ENCODE peak calls at places on chromosomes 11 and 22, in ten cellular contexts. One of them, this sample, is unnamed.

GRCh38 chr22:50657925-50658324 is 14.7 kb upstream of the SHANK3 start:
- DNase-seq in epithelial cell of proximal tubule: no peak
- DNase-seq in neural crest cell: no peak
- DNase-seq in naive B cell: no peak
- DNase-seq in stimulated activated CD4-positive, alpha-beta T cell treated with anti-CD3 and anti-CD28 coated beads, Interleukin-1b, Interleukin-23, amount 100 ng/mL, for 1 hour: no peak
- DNase-seq in tibial nerve: no peak
- DNase-seq in stimulated activated naive CD4-positive, alpha-beta T cell treated with Interleukin-2 at 50 U/mL for 16 hours: no peak
- DNase-seq in retinal pigment epithelial cell: no peak
- DNase-seq in germinal center: no peak
- DNase-seq in T-helper 9 cell: no peak
- DNase-seq in this sample: no peak

GRCh38 chr11:88431675-88432341 is 94.3 kb upstream of the CTSC start:
- DNase-seq in germinal center: no peak
- DNase-seq in stimulated activated CD4-positive, alpha-beta T cell treated with anti-CD3 and anti-CD28 coated beads, Interleukin-1b, Interleukin-23, amount 100 ng/mL, for 1 hour: no peak
- DNase-seq in stimulated activated naive CD4-positive, alpha-beta T cell treated with Interleukin-2 at 50 U/mL for 16 hours: no peak
- DNase-seq in retinal pigment epithelial cell: no peak
- DNase-seq in neural crest cell: no peak
- DNase-seq in naive B cell: no peak
- DNase-seq in T-helper 9 cell: no peak
- DNase-seq in tibial nerve: no peak
- DNase-seq in epithelial cell of proximal tubule: no peak
- DNase-seq in this sample: no peak

GRCh38 chr22:48644108-48644507 is 1183.6 kb downstream of the BRD1 start:
- DNase-seq in neural crest cell: no peak
- DNase-seq in tibial nerve: no peak
- DNase-seq in epithelial cell of proximal tubule: no peak
- DNase-seq in stimulated activated CD4-positive, alpha-beta T cell treated with anti-CD3 and anti-CD28 coated beads, Interleukin-1b, Interleukin-23, amount 100 ng/mL, for 1 hour: no peak
- DNase-seq in retinal pigment epithelial cell: no peak
- DNase-seq in naive B cell: no peak
- DNase-seq in germinal center: no peak
- DNase-seq in stimulated activated naive CD4-positive, alpha-beta T cell treated with Interleukin-2 at 50 U/mL for 16 hours: no peak
- DNase-seq in T-helper 9 cell: no peak
- DNase-seq in this sample: no peak

GRCh38 chr22:48782817-48783511 is 1044.7 kb downstream of the BRD1 start:
- DNase-seq in naive B cell: no peak
- DNase-seq in epithelial cell of proximal tubule: no peak
- DNase-seq in stimulated activated naive CD4-positive, alpha-beta T cell treated with Interleukin-2 at 50 U/mL for 16 hours: no peak
- DNase-seq in retinal pigment epithelial cell: no peak
- DNase-seq in T-helper 9 cell: no peak
- DNase-seq in stimulated activated CD4-positive, alpha-beta T cell treated with anti-CD3 and anti-CD28 coated beads, Interleukin-1b, Interleukin-23, amount 100 ng/mL, for 1 hour: no peak
- DNase-seq in germinal center: no peak
- DNase-seq in neural crest cell: peak
- DNase-seq in tibial nerve: no peak
- DNase-seq in this sample: no peak

GRCh38 chr11:118604566-118604965 is 2.8 kb upstream of the PHLDB1 start:
- DNase-seq in tibial nerve: no peak
- DNase-seq in T-helper 9 cell: no peak
- DNase-seq in naive B cell: no peak
- DNase-seq in stimulated activated naive CD4-positive, alpha-beta T cell treated with Interleukin-2 at 50 U/mL for 16 hours: no peak
- DNase-seq in stimulated activated CD4-positive, alpha-beta T cell treated with anti-CD3 and anti-CD28 coated beads, Interleukin-1b, Interleukin-23, amount 100 ng/mL, for 1 hour: no peak
- DNase-seq in epithelial cell of proximal tubule: no peak
- DNase-seq in neural crest cell: no peak
- DNase-seq in retinal pigment epithelial cell: no peak
- DNase-seq in germinal center: no peak
- DNase-seq in this sample: no peak

GRCh38 chr11:22807855-22808558 is 21.6 kb downstream of the SVIP start:
- DNase-seq in retinal pigment epithelial cell: no peak
- DNase-seq in stimulated activated naive CD4-positive, alpha-beta T cell treated with Interleukin-2 at 50 U/mL for 16 hours: no peak
- DNase-seq in tibial nerve: no peak
- DNase-seq in germinal center: peak
- DNase-seq in stimulated activated CD4-positive, alpha-beta T cell treated with anti-CD3 and anti-CD28 coated beads, Interleukin-1b, Interleukin-23, amount 100 ng/mL, for 1 hour: no peak
- DNase-seq in T-helper 9 cell: no peak
- DNase-seq in naive B cell: no peak
- DNase-seq in epithelial cell of proximal tubule: no peak
- DNase-seq in neural crest cell: no peak
- DNase-seq in this sample: no peak

GRCh38 chr11:78244080-78244479 is 55.4 kb downstream of the USP35 start:
- DNase-seq in tibial nerve: no peak
- DNase-seq in germinal center: no peak
- DNase-seq in naive B cell: no peak
- DNase-seq in retinal pigment epithelial cell: no peak
- DNase-seq in stimulated activated CD4-positive, alpha-beta T cell treated with anti-CD3 and anti-CD28 coated beads, Interleukin-1b, Interleukin-23, amount 100 ng/mL, for 1 hour: no peak
- DNase-seq in T-helper 9 cell: no peak
- DNase-seq in epithelial cell of proximal tubule: no peak
- DNase-seq in neural crest cell: no peak
- DNase-seq in stimulated activated naive CD4-positive, alpha-beta T cell treated with Interleukin-2 at 50 U/mL for 16 hours: no peak
- DNase-seq in this sample: no peak

GRCh38 chr11:1640076-1640946 is 10.7 kb downstream of the KRTAP5-5 start:
- DNase-seq in naive B cell: no peak
- DNase-seq in tibial nerve: no peak
- DNase-seq in retinal pigment epithelial cell: no peak
- DNase-seq in neural crest cell: peak
- DNase-seq in stimulated activated CD4-positive, alpha-beta T cell treated with anti-CD3 and anti-CD28 coated beads, Interleukin-1b, Interleukin-23, amount 100 ng/mL, for 1 hour: peak
- DNase-seq in stimulated activated naive CD4-positive, alpha-beta T cell treated with Interleukin-2 at 50 U/mL for 16 hours: peak
- DNase-seq in epithelial cell of proximal tubule: no peak
- DNase-seq in germinal center: peak
- DNase-seq in T-helper 9 cell: peak
- DNase-seq in this sample: peak

GRCh38 chr11:36333897-36334296 is 37.8 kb downstream of the PRR5L start:
- DNase-seq in neural crest cell: no peak
- DNase-seq in stimulated activated CD4-positive, alpha-beta T cell treated with anti-CD3 and anti-CD28 coated beads, Interleukin-1b, Interleukin-23, amount 100 ng/mL, for 1 hour: no peak
- DNase-seq in naive B cell: no peak
- DNase-seq in germinal center: peak
- DNase-seq in retinal pigment epithelial cell: no peak
- DNase-seq in tibial nerve: no peak
- DNase-seq in epithelial cell of proximal tubule: no peak
- DNase-seq in stimulated activated naive CD4-positive, alpha-beta T cell treated with Interleukin-2 at 50 U/mL for 16 hours: no peak
- DNase-seq in T-helper 9 cell: no peak
- DNase-seq in this sample: no peak

GRCh38 chr11:83007909-83008580 is 63.7 kb downstream of the RAB30 start:
- DNase-seq in naive B cell: no peak
- DNase-seq in germinal center: no peak
- DNase-seq in stimulated activated naive CD4-positive, alpha-beta T cell treated with Interleukin-2 at 50 U/mL for 16 hours: no peak
- DNase-seq in T-helper 9 cell: no peak
- DNase-seq in stimulated activated CD4-positive, alpha-beta T cell treated with anti-CD3 and anti-CD28 coated beads, Interleukin-1b, Interleukin-23, amount 100 ng/mL, for 1 hour: no peak
- DNase-seq in neural crest cell: peak
- DNase-seq in retinal pigment epithelial cell: peak
- DNase-seq in epithelial cell of proximal tubule: no peak
- DNase-seq in tibial nerve: no peak
- DNase-seq in this sample: no peak

GRCh38 chr11:132402056-132402684 is 1031.8 kb downstream of the NTM start:
- DNase-seq in retinal pigment epithelial cell: no peak
- DNase-seq in stimulated activated CD4-positive, alpha-beta T cell treated with anti-CD3 and anti-CD28 coated beads, Interleukin-1b, Interleukin-23, amount 100 ng/mL, for 1 hour: no peak
- DNase-seq in naive B cell: no peak
- DNase-seq in tibial nerve: no peak
- DNase-seq in stimulated activated naive CD4-positive, alpha-beta T cell treated with Interleukin-2 at 50 U/mL for 16 hours: no peak
- DNase-seq in neural crest cell: peak
- DNase-seq in germinal center: no peak
- DNase-seq in epithelial cell of proximal tubule: no peak
- DNase-seq in T-helper 9 cell: no peak
- DNase-seq in this sample: peak

GRCh38 chr11:126989942-126990715 is 10.4 kb downstream of the KIRREL3 start:
- DNase-seq in retinal pigment epithelial cell: no peak
- DNase-seq in T-helper 9 cell: peak
- DNase-seq in neural crest cell: peak
- DNase-seq in stimulated activated CD4-positive, alpha-beta T cell treated with anti-CD3 and anti-CD28 coated beads, Interleukin-1b, Interleukin-23, amount 100 ng/mL, for 1 hour: peak
- DNase-seq in epithelial cell of proximal tubule: no peak
- DNase-seq in tibial nerve: peak
- DNase-seq in germinal center: peak
- DNase-seq in stimulated activated naive CD4-positive, alpha-beta T cell treated with Interleukin-2 at 50 U/mL for 16 hours: peak
- DNase-seq in naive B cell: peak
- DNase-seq in this sample: peak

GRCh38 chr11:720017-720641 is 14.1 kb downstream of the EPS8L2 start:
- DNase-seq in stimulated activated CD4-positive, alpha-beta T cell treated with anti-CD3 and anti-CD28 coated beads, Interleukin-1b, Interleukin-23, amount 100 ng/mL, for 1 hour: no peak
- DNase-seq in stimulated activated naive CD4-positive, alpha-beta T cell treated with Interleukin-2 at 50 U/mL for 16 hours: no peak
- DNase-seq in germinal center: no peak
- DNase-seq in T-helper 9 cell: no peak
- DNase-seq in neural crest cell: no peak
- DNase-seq in tibial nerve: no peak
- DNase-seq in retinal pigment epithelial cell: no peak
- DNase-seq in naive B cell: no peak
- DNase-seq in epithelial cell of proximal tubule: no peak
- DNase-seq in this sample: no peak

This sample was measured in NCI-H1105.